ENCODE peak calls at places on chromosomes 1 and 21, in eight cellular contexts. X, W, I, S, F, B, Y and G are unnamed samples.

GRCh38 chr1:172286629-172287076 is 133.8 kb upstream of the C1orf105 start:
- DNase-seq in X (peak), S (no peak), W (peak), I (no peak), F (no peak), B (no peak), Y (no peak), G (no peak)

GRCh38 chr1:94715311-94715710 is 104.8 kb upstream of the SLC44A3 start:
- DNase-seq in I (no peak), B (no peak), X (no peak), S (no peak), W (no peak), Y (no peak), F (no peak), G (no peak)

GRCh38 chr1:110647254-110647891 is 27.4 kb downstream of the KCNA3 start:
- DNase-seq in W (peak), B (no peak), I (no peak), S (no peak), F (no peak), X (peak), Y (no peak), G (no peak)

GRCh38 chr1:16151200-16151708 is 4.6 kb downstream of the EPHA2 start:
- DNase-seq in I (no peak), W (peak), S (no peak), B (no peak), X (peak), F (no peak), Y (no peak), G (no peak)

GRCh38 chr21:43866659-43867331 is 1.8 kb downstream of the AGPAT3 start:
- DNase-seq in B (no peak), I (peak), W (no peak), S (no peak), X (peak), F (no peak), Y (no peak), G (no peak)

GRCh38 chr1:29682918-29683314 is 446.6 kb downstream of the PTPRU start:
- DNase-seq in I (no peak), S (no peak), X (peak), W (no peak), F (no peak), Y (no peak), B (no peak), G (peak)

GRCh38 chr1:50106095-50106761 is 2.5 kb upstream of the ELAVL4 start:
- DNase-seq in B (peak), Y (no peak), W (no peak), F (no peak), X (no peak), I (no peak), S (no peak), G (no peak)

GRCh38 chr1:39691383-39692151 is at the start of gene HPCAL4:
- DNase-seq in S (peak), I (peak), F (peak), Y (peak), X (peak), B (peak), W (peak), G (peak)

GRCh38 chr1:84122780-84123382 is 21.2 kb upstream of the PRKACB start:
- DNase-seq in Y (peak), X (peak), S (peak), I (peak), W (peak), F (no peak), B (peak), G (no peak)